ENCODE peak calls at places on chromosomes 11 and 22, in seven cellular contexts. D is tibial artery, Q is IMR-90, W is upper lobe of right lung, C is kidney, E is tibial nerve, Z is HepG2. S is an unnamed sample.

GRCh38 chr11:110712643-110713468 is 619 bp upstream of the ARHGAP20 start:
- DNase-seq in D (peak; percentile 66), Q (peak; percentile 52), W (peak; percentile 59), C (peak; percentile 55), E (peak; percentile 49), Z (no peak), S (peak; percentile 29)

GRCh38 chr11:96969251-96969650 is 579.4 kb downstream of the JRKL start:
- DNase-seq in D (no peak), Q (no peak), W (no peak), C (no peak), E (no peak), Z (no peak), S (no peak)

GRCh38 chr11:80727315-80727714 is 1286.5 kb upstream of the TENM4 start:
- DNase-seq in D (no peak), Q (no peak), W (no peak), C (no peak), E (no peak), Z (peak; percentile 2), S (peak; percentile 17)

GRCh38 chr11:111797145-111797581 is 31.0 kb upstream of the PPP2R1B start:
- DNase-seq in D (no peak), Q (peak; percentile 53), W (no peak), C (no peak), E (no peak), Z (no peak), S (peak; percentile 74)

GRCh38 chr11:20157768-20158167 is 2.5 kb downstream of the DBX1 start:
- DNase-seq in D (no peak), Q (no peak), W (no peak), C (no peak), E (no peak), Z (no peak), S (no peak)

GRCh38 chr11:130023204-130023603 is 20.6 kb upstream of the PRDM10 start:
- DNase-seq in D (no peak), Q (peak; percentile 48), W (no peak), C (no peak), E (no peak), Z (peak; percentile 71), S (no peak)

GRCh38 chr11:131664811-131665210 is 294.4 kb downstream of the NTM start:
- DNase-seq in D (no peak), Q (no peak), W (no peak), C (no peak), E (no peak), Z (no peak), S (no peak)

GRCh38 chr22:49632199-49633009 is 195.3 kb downstream of the BRD1 start:
- DNase-seq in D (no peak), Q (peak; percentile 28), W (no peak), C (peak; percentile 83), E (peak; percentile 26), Z (peak; percentile 27), S (peak; percentile 44)

GRCh38 chr11:20464566-20464965 is 77.0 kb downstream of the PRMT3 start:
- DNase-seq in D (no peak), Q (no peak), W (no peak), C (no peak), E (no peak), Z (no peak), S (no peak)

GRCh38 chr22:39240841-39241631 is 3.7 kb downstream of the PDGFB start:
- DNase-seq in D (no peak), Q (no peak), W (no peak), C (peak; percentile 92), E (peak; percentile 36), Z (peak; percentile 91), S (peak; percentile 81)

GRCh38 chr11:102493524-102493923 is 37.0 kb downstream of the MMP7 start:
- DNase-seq in D (no peak), Q (no peak), W (no peak), C (no peak), E (no peak), Z (peak; percentile 33), S (no peak)

GRCh38 chr11:122803716-122804115 is 34.6 kb upstream of the CRTAM start:
- DNase-seq in D (no peak), Q (no peak), W (no peak), C (no peak), E (no peak), Z (no peak), S (no peak)

GRCh38 chr22:30763815-30764686 is 69.4 kb downstream of the OSBP2 start:
- DNase-seq in D (no peak), Q (peak; percentile 86), W (no peak), C (no peak), E (no peak), Z (peak; percentile 70), S (peak; percentile 56)

GRCh38 chr11:227824-228223 is 8.3 kb downstream of the SIRT3 start:
- DNase-seq in D (no peak), Q (no peak), W (no peak), C (peak; percentile 6), E (no peak), Z (no peak), S (no peak)

GRCh38 chr22:28141614-28142013 is 222.6 kb upstream of the PITPNB start:
- DNase-seq in D (no peak), Q (peak; percentile 77), W (no peak), C (no peak), E (no peak), Z (no peak), S (no peak)

GRCh38 chr11:11841121-11841604 is 609 bp upstream of the USP47 start:
- DNase-seq in D (no peak), Q (no peak), W (peak; percentile 75), C (peak; percentile 76), E (peak; percentile 27), Z (peak; percentile 19), S (peak; percentile 69)

GRCh38 chr11:88555829-88556202 is 218.3 kb upstream of the CTSC start:
- DNase-seq in D (no peak), Q (peak; percentile 36), W (no peak), C (no peak), E (no peak), Z (no peak), S (no peak)

GRCh38 chr22:38760477-38761201 is 4.8 kb upstream of the SUN2 start:
- DNase-seq in D (no peak), Q (peak; percentile 43), W (no peak), C (no peak), E (no peak), Z (peak; percentile 21), S (no peak)

GRCh38 chr22:37167176-37167980 is 17.7 kb upstream of the IL2RB start:
- DNase-seq in D (no peak), Q (no peak), W (peak; percentile 60), C (peak; percentile 74), E (no peak), Z (no peak), S (peak; percentile 77)

GRCh38 chr11:86172894-86173293 is 71.7 kb upstream of the EED start:
- DNase-seq in D (no peak), Q (peak; percentile 55), W (no peak), C (no peak), E (no peak), Z (no peak), S (no peak)

GRCh38 chr11:119087747-119088241 is 3.1 kb downstream of the HMBS start:
- DNase-seq in D (no peak), Q (no peak), W (no peak), C (no peak), E (no peak), Z (no peak), S (no peak)

GRCh38 chr11:118635237-118635591 is 27.8 kb downstream of the PHLDB1 start:
- DNase-seq in D (no peak), Q (no peak), W (no peak), C (peak; percentile 72), E (no peak), Z (no peak), S (no peak)

GRCh38 chr11:128283445-128283844 is 303.9 kb downstream of the ETS1 start:
- DNase-seq in D (no peak), Q (peak; percentile 59), W (no peak), C (no peak), E (no peak), Z (no peak), S (no peak)

GRCh38 chr11:120517390-120518315 is 6.1 kb downstream of the GRIK4 start:
- DNase-seq in D (peak; percentile 51), Q (peak; percentile 52), W (peak; percentile 62), C (peak; percentile 34), E (no peak), Z (no peak), S (no peak)
- H3K4me1 ChIP-seq in D (no peaks in the 10 kb centered on the region), Q (peaks cover 13% of the 10 kb centered on the region), W (peaks cover 4% of the 10 kb centered on the region), C (no peaks in the 10 kb centered on the region), E (no peaks in the 10 kb centered on the region), Z (peaks cover 17% of the 10 kb centered on the region), S (no peaks in the 10 kb centered on the region)

GRCh38 chr11:35330924-35331323 is 88.4 kb downstream of the SLC1A2 start:
- DNase-seq in D (no peak), Q (no peak), W (no peak), C (no peak), E (no peak), Z (no peak), S (no peak)

GRCh38 chr11:35324981-35325380 is 94.4 kb downstream of the SLC1A2 start:
- DNase-seq in D (no peak), Q (peak; percentile 40), W (no peak), C (no peak), E (no peak), Z (no peak), S (no peak)

GRCh38 chr11:35326266-35326879 is 93.0 kb downstream of the SLC1A2 start:
- DNase-seq in D (no peak), Q (no peak), W (no peak), C (no peak), E (no peak), Z (no peak), S (no peak)

GRCh38 chr11:35330156-35330889 is 89.0 kb downstream of the SLC1A2 start:
- DNase-seq in D (no peak), Q (no peak), W (no peak), C (no peak), E (no peak), Z (no peak), S (no peak)

GRCh38 chr11:35327829-35328228 is 91.5 kb downstream of the SLC1A2 start:
- DNase-seq in D (no peak), Q (no peak), W (no peak), C (no peak), E (no peak), Z (no peak), S (no peak)
- H3K4me1 ChIP-seq in D (no peaks in the 10 kb centered on the region), Q (peaks cover 4% of the 10 kb centered on the region), W (peaks cover 3% of the 10 kb centered on the region), C (no peaks in the 10 kb centered on the region), E (no peaks in the 10 kb centered on the region), Z (no peaks in the 10 kb centered on the region), S (no peaks in the 10 kb centered on the region)

GRCh38 chr11:3880724-3881123 is 25.3 kb downstream of the STIM1 start:
- DNase-seq in D (no peak), Q (peak; percentile 58), W (no peak), C (no peak), E (no peak), Z (peak; percentile 65), S (no peak)
- H3K4me1 ChIP-seq in D (no peaks in the 10 kb centered on the region), Q (peaks cover 7% of the 10 kb centered on the region), W (peaks cover 31% of the 10 kb centered on the region), C (peaks cover 35% of the 10 kb centered on the region), E (peaks cover 39% of the 10 kb centered on the region), Z (peaks cover 59% of the 10 kb centered on the region), S (peaks cover 12% of the 10 kb centered on the region)

DNA sequence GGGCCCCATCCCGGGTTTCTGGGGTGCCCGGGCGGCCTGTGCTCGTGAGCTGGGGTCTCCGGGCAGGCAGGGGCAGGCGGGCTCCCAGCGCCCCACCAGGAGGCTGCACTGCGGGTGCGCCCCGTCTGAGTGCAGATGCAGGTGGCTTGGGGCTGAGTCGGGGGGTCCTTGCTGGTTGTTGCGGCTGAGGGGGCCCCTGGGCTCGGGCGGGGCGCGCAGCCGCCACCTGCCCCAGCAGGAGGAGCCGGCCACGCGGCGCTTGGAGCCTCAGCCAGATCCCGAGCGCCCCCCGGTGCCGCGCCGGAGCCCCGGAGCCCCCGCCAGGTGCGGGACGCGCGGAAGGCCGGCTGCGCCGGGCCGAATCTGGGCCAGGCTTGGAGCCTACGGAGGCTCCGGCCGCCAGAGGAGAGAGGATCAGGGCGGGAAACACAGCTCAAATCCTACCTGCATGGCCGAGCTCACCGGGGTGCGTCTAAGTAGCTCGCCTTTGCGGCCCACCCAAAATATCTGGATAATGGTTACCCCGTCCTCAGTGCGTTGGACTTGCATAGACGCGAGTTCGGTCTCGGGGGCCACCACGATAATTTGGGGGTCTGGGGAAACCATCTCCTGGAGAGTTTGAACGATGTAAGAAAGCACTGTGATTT is 625 bp upstream of the IGF2 start:
- DNase-seq in D (no peak), Q (no peak), W (no peak), C (peak; percentile 70), E (no peak), Z (peak; percentile 29), S (no peak)
- H3K4me1 ChIP-seq in D (no peaks in the 10 kb centered on the region), Q (peaks cover 2% of the 10 kb centered on the region), W (peaks cover 7% of the 10 kb centered on the region), C (no peaks in the 10 kb centered on the region), E (peaks cover 17% of the 10 kb centered on the region), Z (peaks cover 53% of the 10 kb centered on the region), S (no peaks in the 10 kb centered on the region)